ENCODE peak calls at places on chromosomes 5 and 9, in seven cellular contexts. I is right lobe of liver, M is body of pancreas, D is ovary, R is lower leg skin, Z is heart left ventricle, B is HCT116. H is an unnamed sample.

GRCh38 chr5:139141841-139142240 is 56.3 kb downstream of the SIL1 start:
- DNase-seq in I (peak), D (peak), B (peak), Z (no peak), R (no peak), M (peak), H (no peak)

GRCh38 chr5:143938230-143938629 is 126.3 kb downstream of the HMHB1 start:
- DNase-seq in R (no peak), Z (no peak), I (no peak), B (no peak), D (no peak), M (no peak), H (no peak)

GRCh38 chr5:19739691-19740090 is 248.3 kb downstream of the CDH18 start:
- DNase-seq in B (no peak), M (no peak), I (no peak), R (no peak), Z (no peak), D (no peak), H (no peak)

GRCh38 chr5:104119529-104119928 is 556.9 kb upstream of the NUDT12 start:
- DNase-seq in R (no peak), D (no peak), I (no peak), B (no peak), M (no peak), Z (no peak), H (no peak)

GRCh38 chr5:96282020-96282419 is 151.0 kb downstream of the PCSK1 start:
- DNase-seq in D (no peak), Z (no peak), B (no peak), M (no peak), I (no peak), R (no peak), H (no peak)

GRCh38 chr5:72237415-72237814 is 82.6 kb downstream of the MRPS27 start:
- DNase-seq in D (no peak), B (no peak), Z (no peak), M (no peak), R (no peak), I (no peak), H (no peak)

GRCh38 chr5:181236954-181237641 is 6.6 kb downstream of the RACK1 start:
- DNase-seq in B (no peak), D (no peak), Z (no peak), M (no peak), I (no peak), R (no peak), H (no peak)

GRCh38 chr9:99180662-99181061 is 41.1 kb downstream of the ALG2 start:
- DNase-seq in Z (no peak), I (no peak), M (no peak), R (no peak), B (no peak), D (no peak), H (no peak)

GRCh38 chr5:63155310-63155631 is 576.7 kb downstream of the LRRC70 start:
- DNase-seq in D (no peak), B (no peak), M (no peak), Z (no peak), R (no peak), I (no peak), H (no peak)

GRCh38 chr9:114954986-114955623 is 24.7 kb upstream of the TNFSF8 start:
- DNase-seq in I (no peak), Z (no peak), M (no peak), R (no peak), D (no peak), B (no peak), H (no peak)

GRCh38 chr9:35079041-35079425 is 709 bp downstream of the FANCG start:
- DNase-seq in Z (no peak), B (no peak), I (no peak), D (no peak), R (no peak), M (no peak), H (no peak)

GRCh38 chr9:20270176-20270575 is 352.1 kb downstream of the MLLT3 start:
- DNase-seq in B (no peak), I (no peak), M (no peak), Z (no peak), R (no peak), D (no peak), H (no peak)

GRCh38 chr9:13444696-13445095 is 165.2 kb upstream of the MPDZ start:
- DNase-seq in Z (no peak), B (no peak), I (no peak), M (no peak), D (no peak), R (no peak), H (no peak)

GRCh38 chr9:121269030-121269887 is 1.3 kb downstream of the GSN start:
- DNase-seq in I (no peak), D (no peak), Z (no peak), M (peak), R (no peak), B (no peak), H (no peak)

GRCh38 chr9:116713266-116713665 is 26.2 kb downstream of the TRIM32 start:
- DNase-seq in M (no peak), R (no peak), B (no peak), D (no peak), Z (no peak), I (no peak), H (no peak)

GRCh38 chr9:96661711-96662110 is 6.6 kb upstream of the PRXL2C start:
- DNase-seq in Z (no peak), R (no peak), I (no peak), M (no peak), D (no peak), B (no peak), H (no peak)

GRCh38 chr5:160471761-160472160 is 50.1 kb downstream of the PTTG1 start:
- DNase-seq in D (no peak), M (no peak), R (no peak), I (no peak), Z (no peak), B (no peak), H (no peak)

GRCh38 chr9:76521906-76522305 is 62.9 kb downstream of the GCNT1 start:
- DNase-seq in B (no peak), R (no peak), D (no peak), M (no peak), Z (no peak), I (no peak), H (no peak)

GRCh38 chr9:69376651-69377050 is 51.6 kb downstream of the ENTREP1 start:
- DNase-seq in B (no peak), R (no peak), I (no peak), Z (no peak), M (no peak), D (peak), H (peak)

GRCh38 chr5:54753034-54753433 is 232.4 kb downstream of the ESM1 start:
- DNase-seq in I (no peak), B (no peak), M (no peak), D (no peak), R (no peak), Z (no peak), H (no peak)

GRCh38 chr9:31839273-31839672 is 545.2 kb upstream of the ACO1 start:
- DNase-seq in R (no peak), M (no peak), D (no peak), I (no peak), B (no peak), Z (no peak), H (no peak)

GRCh38 chr5:96745025-96745424 is 62.7 kb downstream of the ERAP1 start:
- DNase-seq in B (no peak), Z (no peak), I (no peak), M (no peak), D (no peak), R (no peak), H (no peak)

GRCh38 chr5:38758774-38759423 is 86.9 kb upstream of the OSMR start:
- DNase-seq in B (no peak), D (no peak), R (no peak), M (no peak), I (no peak), Z (no peak), H (no peak)

GRCh38 chr9:88747768-88748167 is 212.8 kb downstream of the NXNL2 start:
- DNase-seq in I (no peak), D (peak), R (peak), B (no peak), Z (no peak), M (peak), H (peak)

GRCh38 chr9:131524578-131525315 is 6.3 kb downstream of the UCK1 start:
- DNase-seq in M (no peak), D (no peak), B (no peak), I (no peak), R (no peak), Z (no peak), H (no peak)

GRCh38 chr5:115377468-115378217 is 81.2 kb upstream of the CCDC112 start:
- DNase-seq in Z (no peak), I (no peak), D (no peak), B (peak), M (no peak), R (no peak), H (peak)

GRCh38 chr9:94950733-94951590 is 224.5 kb downstream of the AOPEP start:
- DNase-seq in I (no peak), R (no peak), D (no peak), B (no peak), M (peak), Z (no peak), H (no peak)

GRCh38 chr5:77679791-77680190 is 41.3 kb upstream of the OTP start:
- DNase-seq in Z (no peak), B (no peak), D (no peak), R (no peak), M (no peak), I (no peak), H (no peak)

GRCh38 chr5:95895223-95895622 is 66.4 kb downstream of the ELL2 start:
- DNase-seq in M (no peak), Z (no peak), B (no peak), D (no peak), I (no peak), R (no peak), H (no peak)

DNA sequence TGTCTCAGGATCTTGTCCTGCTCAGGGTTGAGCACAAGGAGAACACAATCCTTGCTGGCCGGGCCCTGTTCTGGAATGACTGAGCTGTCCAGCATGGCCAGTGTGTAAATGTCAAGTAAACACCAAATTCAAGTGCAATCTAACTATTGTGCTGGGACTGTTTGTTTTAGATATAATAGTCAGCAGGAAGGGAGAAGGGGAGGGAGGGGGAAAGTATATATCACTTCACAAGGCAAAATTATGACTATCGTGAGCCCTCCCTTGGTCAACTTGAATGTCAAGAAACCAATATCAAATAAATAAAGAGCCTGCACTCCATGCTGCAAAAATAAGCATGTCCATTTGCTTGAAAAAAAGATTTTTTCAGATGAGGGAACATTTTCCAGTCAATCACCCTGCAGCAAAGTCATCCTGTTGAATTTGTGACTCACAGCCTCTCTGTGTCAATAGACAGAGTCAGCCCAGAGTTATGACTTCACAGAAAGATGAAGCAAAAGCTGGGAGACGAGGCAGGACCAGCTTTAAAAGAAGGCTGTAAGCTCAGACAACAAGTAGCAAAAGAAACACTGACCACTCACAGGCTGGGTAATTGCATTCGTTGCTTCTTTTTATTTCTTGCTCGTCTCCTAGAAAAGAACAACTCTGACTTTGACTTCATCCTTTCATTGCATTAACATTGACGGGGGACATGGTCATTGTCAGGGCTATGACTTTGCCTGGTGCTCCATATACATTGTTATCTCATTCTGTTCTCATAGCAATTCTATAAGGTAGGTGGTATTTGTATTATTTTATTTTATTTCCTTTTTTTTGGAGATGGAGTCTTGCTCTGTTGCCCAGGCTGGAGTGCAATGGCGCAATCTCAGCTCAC is 15.3 kb upstream of the KLF4 start:
- DNase-seq in Z (no peak), B (no peak), D (no peak), R (no peak), M (peak), I (no peak), H (peak)
- TF ChIP-seq POLR2A in Z (no peak), B (no peak), D (no peak), R (no peak), M (no peak), I (no peak), H (no peak)

GRCh38 chr9:124257865-124258764 is at the start of gene NEK6:
- DNase-seq in D (peak), M (peak), B (no peak), Z (peak), R (no peak), I (peak), H (peak)
- TF ChIP-seq POLR2A in D (no peak), M (peak), B (no peak), Z (no peak), R (no peak), I (peak), H (peak)

GRCh38 chr5:112918679-112919078 is 3.3 kb downstream of the REEP5 start:
- DNase-seq in Z (no peak), I (no peak), D (no peak), R (no peak), M (no peak), B (no peak), H (no peak)

GRCh38 chr5:112921031-112921832 is 795 bp downstream of the REEP5 start:
- DNase-seq in I (peak), M (peak), B (peak), R (peak), Z (peak), D (peak), H (peak)

GRCh38 chr5:112923988-112924387 is 2.0 kb upstream of the REEP5 start:
- DNase-seq in Z (no peak), B (no peak), I (no peak), M (no peak), R (no peak), D (no peak), H (no peak)

GRCh38 chr5:112923148-112923917 is 1.3 kb upstream of the REEP5 start:
- DNase-seq in M (no peak), I (no peak), R (no peak), Z (no peak), B (no peak), D (no peak), H (no peak)

GRCh38 chr5:112921833-112922817 is at the start of gene REEP5:
- DNase-seq in Z (peak), R (peak), M (peak), I (peak), D (peak), B (peak), H (peak)
- TF ChIP-seq POLR2A in Z (peak), R (no peak), M (peak), I (peak), D (peak), B (peak), H (peak)

DNA sequence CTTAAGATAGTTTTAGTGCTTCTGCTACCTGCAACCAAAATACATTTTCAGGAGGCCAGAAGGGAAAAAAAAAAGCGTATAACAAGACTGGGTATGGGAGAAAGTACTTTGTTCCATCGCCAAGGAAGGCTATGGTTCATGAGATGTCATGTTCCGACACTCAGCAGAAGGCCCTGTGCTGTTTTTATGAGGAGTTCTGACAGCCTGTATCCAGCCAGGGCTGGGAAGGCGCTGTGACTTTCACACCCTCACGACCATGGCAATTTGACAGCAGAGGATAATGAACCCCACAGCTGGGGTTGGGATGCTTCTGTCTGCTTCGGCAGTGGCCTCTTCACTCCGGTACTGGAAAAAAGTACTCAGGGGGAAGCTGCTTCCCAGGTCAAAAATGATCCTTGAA is 154.4 kb downstream of the PRELID2 start:
- DNase-seq in D (peak), B (no peak), I (no peak), Z (no peak), R (no peak), M (no peak), H (no peak)
- TF ChIP-seq POLR2A in D (no peak), B (no peak), I (no peak), Z (no peak), R (no peak), M (no peak), H (no peak)

GRCh38 chr5:141848771-141849370 is 29.3 kb downstream of the PCDH1 start:
- DNase-seq in M (peak), B (no peak), I (no peak), Z (no peak), D (peak), R (peak), H (peak)
- TF ChIP-seq POLR2A in M (no peak), B (no peak), I (no peak), Z (no peak), D (no peak), R (no peak), H (no peak)

GRCh38 chr5:132293992-132294727 is at the start of gene SLC22A4:
- DNase-seq in R (peak), B (peak), I (peak), Z (peak), M (peak), D (peak), H (peak)
- TF ChIP-seq POLR2A in R (no peak), B (no peak), I (peak), Z (peak), M (peak), D (peak), H (peak)

GRCh38 chr9:136807281-136808074 is at the start of gene RABL6:
- DNase-seq in Z (peak), D (peak), B (no peak), I (peak), M (peak), R (no peak), H (peak)
- TF ChIP-seq POLR2A in Z (peak), D (peak), B (peak), I (peak), M (peak), R (no peak), H (peak)

GRCh38 chr5:154000703-154001102 is 38.0 kb downstream of the FAM114A2 start:
- DNase-seq in D (no peak), I (no peak), Z (no peak), R (no peak), M (no peak), B (no peak), H (no peak)

GRCh38 chr5:154002511-154003020 is 36.1 kb downstream of the FAM114A2 start:
- DNase-seq in Z (no peak), B (no peak), M (no peak), R (no peak), I (no peak), D (no peak), H (no peak)

GRCh38 chr5:154002093-154002492 is 36.6 kb downstream of the FAM114A2 start:
- DNase-seq in M (peak), I (no peak), R (no peak), Z (no peak), D (peak), B (no peak), H (no peak)

GRCh38 chr5:154010660-154011059 is 28.1 kb downstream of the FAM114A2 start:
- DNase-seq in D (no peak), I (no peak), Z (no peak), M (no peak), R (no peak), B (no peak), H (peak)

GRCh38 chr5:154005648-154006047 is 33.1 kb downstream of the FAM114A2 start:
- DNase-seq in D (no peak), I (no peak), Z (no peak), M (no peak), R (no peak), B (no peak), H (no peak)
- TF ChIP-seq POLR2A in D (no peak), I (no peak), Z (no peak), M (no peak), R (no peak), B (no peak), H (no peak)

GRCh38 chr9:129637673-129638439 is 4.1 kb downstream of the ASB6 start:
- DNase-seq in B (no peak), D (no peak), R (no peak), Z (no peak), I (no peak), M (no peak), H (no peak)
- TF ChIP-seq POLR2A in B (no peak), D (no peak), R (no peak), Z (no peak), I (no peak), M (no peak), H (no peak)

H was measured in H54.